ENCODE peak calls at places on chromosomes 6 and 20, in eight cellular contexts. L, B, S, F, P, I, R and Q are unnamed samples.

GRCh38 chr6:82525775-82526515 is 162.3 kb downstream of the TPBG start:
- DNase-seq in R (no peak), L (no peak), F (no peak), B (no peak), P (no peak), S (no peak), I (no peak), Q (no peak)

GRCh38 chr20:58647814-58648501 is 3.1 kb upstream of the STX16 start:
- DNase-seq in I (no peak), L (peak; percentile 74), S (peak; percentile 78), F (peak; percentile 85), R (no peak), B (no peak), P (peak; percentile 40), Q (peak; percentile 41)

GRCh38 chr6:80151641-80152040 is 45.2 kb downstream of the BCKDHB start:
- DNase-seq in L (no peak), I (no peak), F (no peak), B (no peak), S (no peak), R (no peak), P (no peak), Q (no peak)

GRCh38 chr6:55794136-55794812 is 81.1 kb downstream of the BMP5 start:
- DNase-seq in I (no peak), F (peak; percentile 90), L (peak; percentile 46), P (peak; percentile 55), S (peak; percentile 51), R (no peak), B (no peak), Q (peak; percentile 29)

GRCh38 chr6:161442381-161442858 is 168.6 kb upstream of the AGPAT4 start:
- DNase-seq in I (no peak), S (no peak), P (no peak), F (no peak), R (no peak), L (no peak), B (no peak), Q (no peak)

GRCh38 chr20:35791097-35791496 is 19.3 kb downstream of the PHF20 start:
- DNase-seq in P (no peak), S (no peak), B (no peak), L (no peak), R (no peak), I (no peak), F (no peak), Q (no peak)

GRCh38 chr6:36375644-36376155 is 11.8 kb downstream of the ETV7 start:
- DNase-seq in B (no peak), S (no peak), F (no peak), P (no peak), L (no peak), I (no peak), R (no peak), Q (no peak)

GRCh38 chr20:32628960-32629530 is 43.9 kb upstream of the NOL4L start:
- DNase-seq in P (no peak), L (no peak), S (no peak), F (no peak), R (no peak), B (no peak), I (peak; percentile 18), Q (no peak)

GRCh38 chr20:21125072-21125848 is 622 bp upstream of the KIZ start:
- DNase-seq in F (peak; percentile 79), B (peak; percentile 72), S (peak; percentile 43), R (no peak), I (peak; percentile 67), P (peak; percentile 45), L (no peak), Q (no peak)

GRCh38 chr6:12126051-12126450 is 113.9 kb downstream of the HIVEP1 start:
- DNase-seq in L (no peak), R (no peak), S (no peak), B (no peak), P (no peak), F (no peak), I (no peak), Q (no peak)

GRCh38 chr6:157768863-157769551 is 54.0 kb upstream of the SNX9 start:
- DNase-seq in B (no peak), S (no peak), L (no peak), P (no peak), F (no peak), R (no peak), I (no peak), Q (no peak)

GRCh38 chr6:100719883-100720682 is 161.0 kb downstream of the ASCC3 start:
- DNase-seq in P (peak; percentile 75), F (peak; percentile 48), B (no peak), R (no peak), I (no peak), S (peak; percentile 56), L (no peak), Q (no peak)
- H3K4me3 ChIP-seq in P (no peak overlapping the region), F (no peak overlapping the region), B (peak overlapping the region; percentile 36), R (no peak overlapping the region), I (no peak overlapping the region), S (peak overlapping the region; percentile 28), L (no peak overlapping the region), Q (no peak overlapping the region)

DNA sequence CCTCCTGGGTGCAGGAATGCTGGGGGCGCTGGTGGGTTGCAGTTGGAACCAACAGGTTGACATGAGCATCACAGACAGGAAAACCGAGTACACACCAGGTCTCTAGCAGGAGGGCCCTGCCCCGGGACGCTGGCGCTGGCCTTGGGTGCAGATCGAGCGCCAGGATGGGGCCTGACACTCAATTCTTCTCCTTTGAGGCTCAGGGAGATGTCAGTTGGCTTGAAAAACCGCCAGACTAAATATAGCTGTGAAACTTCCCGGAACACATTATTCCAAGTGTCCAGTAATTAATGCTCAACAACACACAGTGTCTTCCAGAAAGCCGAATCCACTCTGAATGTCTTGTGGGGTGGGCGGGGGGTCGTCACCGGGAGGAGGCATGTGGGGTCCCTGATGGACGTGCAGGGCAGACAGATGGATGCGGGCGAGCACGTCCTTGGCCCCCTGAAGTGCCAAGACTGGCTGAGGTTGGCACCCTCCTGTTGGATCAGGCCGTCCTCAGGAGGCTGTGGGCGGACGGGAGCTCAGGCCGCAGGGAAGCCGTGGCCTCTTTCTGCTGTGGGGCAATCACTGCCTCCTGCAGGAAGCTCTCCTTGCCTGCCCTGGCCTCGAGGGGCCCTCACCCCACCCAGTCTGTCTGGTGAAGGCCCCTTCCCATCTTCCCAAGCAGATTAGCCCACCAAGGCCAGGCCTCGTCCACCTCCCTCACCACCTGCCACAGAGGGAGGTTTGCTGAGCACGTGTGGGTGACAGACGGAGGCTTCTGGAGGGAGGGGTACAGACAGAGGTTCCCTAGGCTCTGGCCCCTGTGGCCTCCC is 19.4 kb upstream of the GATA5 start:
- DNase-seq in R (no peak), P (no peak), S (no peak), B (no peak), F (no peak), L (no peak), I (no peak), Q (no peak)
- H3K4me3 ChIP-seq in R (no peak overlapping the region), P (no peak overlapping the region), S (no peak overlapping the region), B (no peak overlapping the region), F (no peak overlapping the region), L (no peak overlapping the region), I (no peak overlapping the region), Q (no peak overlapping the region)

GRCh38 chr6:75933387-75933975 is 139.0 kb downstream of the IMPG1 start:
- DNase-seq in I (no peak), P (no peak), F (no peak), R (no peak), L (no peak), B (no peak), S (no peak), Q (no peak)

GRCh38 chr6:75935473-75935793 is 137.0 kb downstream of the IMPG1 start:
- DNase-seq in L (no peak), F (no peak), B (no peak), S (no peak), R (no peak), I (no peak), P (no peak), Q (no peak)

GRCh38 chr6:75936682-75937081 is 135.8 kb downstream of the IMPG1 start:
- DNase-seq in R (no peak), S (no peak), I (no peak), B (no peak), F (no peak), L (no peak), P (no peak), Q (no peak)

GRCh38 chr6:75932067-75932466 is 140.4 kb downstream of the IMPG1 start:
- DNase-seq in F (peak; percentile 20), L (no peak), R (no peak), S (peak; percentile 17), B (peak; percentile 59), I (peak; percentile 18), P (peak; percentile 53), Q (no peak)

DNA sequence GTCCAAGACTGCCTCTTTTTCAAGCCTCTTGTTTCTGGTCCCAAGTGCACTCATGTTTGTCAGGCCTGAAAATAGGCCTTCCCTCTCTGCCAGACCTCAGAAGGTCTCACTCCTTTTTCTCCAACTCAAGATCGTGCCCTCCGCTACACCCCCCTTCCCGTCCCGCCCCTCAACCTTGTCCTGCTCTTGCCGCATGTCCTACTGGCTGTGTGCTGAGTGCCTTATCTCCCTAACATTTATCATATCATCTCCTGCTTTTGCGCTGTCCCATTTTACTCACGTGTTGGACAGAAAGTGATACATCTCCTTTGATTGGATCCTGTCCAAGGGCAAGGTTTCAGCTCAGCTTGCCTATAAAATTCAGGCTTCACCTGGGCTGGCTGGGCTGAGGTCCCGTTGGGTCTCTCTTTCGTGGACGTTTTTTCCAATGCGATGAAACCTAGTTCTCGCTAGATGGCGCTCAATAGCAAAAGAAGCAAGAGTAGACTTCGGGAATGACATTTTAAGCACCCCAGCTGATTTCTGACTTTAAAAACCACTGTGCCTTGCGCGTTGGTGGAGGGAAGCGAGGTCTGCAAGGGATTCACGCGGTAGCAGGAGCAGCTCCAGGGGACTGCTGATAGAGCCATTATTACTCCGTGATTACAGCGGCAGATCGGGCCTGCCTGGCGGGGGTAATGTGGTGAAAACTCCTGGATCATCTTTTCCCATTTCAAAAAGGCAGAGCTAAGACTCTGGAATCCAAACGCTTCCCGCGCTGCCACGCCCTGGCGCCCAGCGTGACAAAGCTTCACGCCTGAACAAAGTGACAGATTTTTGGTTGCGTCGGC is 137.6 kb downstream of the IMPG1 start:
- DNase-seq in F (peak; percentile 84), I (peak; percentile 47), P (peak; percentile 88), B (peak; percentile 35), S (peak; percentile 86), L (peak; percentile 47), R (no peak), Q (peak; percentile 44)
- H3K4me3 ChIP-seq in F (peak overlapping the region; percentile 76), I (no peak overlapping the region), P (peak overlapping the region; percentile 56), B (peak overlapping the region; percentile 47), S (peak overlapping the region; percentile 39), L (peak overlapping the region; percentile 44), R (no peak overlapping the region), Q (peak overlapping the region; percentile 49)

GRCh38 chr6:151005126-151005525 is 139.6 kb downstream of the MTHFD1L start:
- DNase-seq in B (no peak), S (no peak), F (peak; percentile 17), P (peak; percentile 10), L (no peak), I (no peak), R (no peak), Q (no peak)
- H3K4me3 ChIP-seq in B (no peak overlapping the region), S (no peak overlapping the region), F (peak overlapping the region; percentile 34), P (no peak overlapping the region), L (no peak overlapping the region), I (no peak overlapping the region), R (no peak overlapping the region), Q (no peak overlapping the region)